ENCODE peak calls at places on chromosomes 4 and X, in ten cellular contexts. T is endothelial cell, O is cardiac muscle cell, A is progenitor cell of endocrine pancreas, H is neuronal stem cell, Y is NCI-H1105 treated with DMSO at 0.1 percent for 48 hours, C is pancreas, R is esophagus squamous epithelium, J is endothelial cell of umbilical vein, W is D341Med. I is an unnamed sample.
A peak's percentile ranks its signal among the peaks of the same experiment; 100 is the strongest.

GRCh38 chr4:67712000-67712625 is 11.2 kb upstream of the UBA6 start:
- DNase-seq in T (no peak), O (no peak), A (no peak), H (no peak), Y (no peak), C (no peak), R (no peak), J (no peak), W (no peak), I (no peak)

GRCh38 chr4:16082424-16083216 is 1.2 kb downstream of the PROM1 start:
- DNase-seq in T (peak; percentile 79), O (peak; percentile 88), A (peak; percentile 78), H (peak; percentile 82), Y (peak; percentile 24), C (peak; percentile 20), R (no peak), J (peak; percentile 30), W (peak; percentile 69), I (peak; percentile 81)

GRCh38 chr4:123783936-123784335 is 387.3 kb downstream of the SPRY1 start:
- DNase-seq in T (no peak), O (no peak), A (no peak), H (no peak), Y (no peak), C (no peak), R (no peak), J (no peak), W (no peak), I (no peak)

GRCh38 chr4:2058264-2059033 is 678 bp upstream of the NAT8L start:
- DNase-seq in T (no peak), O (peak; percentile 75), A (peak; percentile 64), H (no peak), Y (peak; percentile 6), C (no peak), R (no peak), J (no peak), W (peak; percentile 95), I (no peak)

GRCh38 chr4:7210818-7211217 is 18.5 kb downstream of the SORCS2 start:
- DNase-seq in T (no peak), O (no peak), A (no peak), H (no peak), Y (no peak), C (no peak), R (no peak), J (no peak), W (no peak), I (no peak)

GRCh38 chrX:15016051-15016450 is 142.8 kb downstream of the MOSPD2 start:
- DNase-seq in T (no peak), O (no peak), A (no peak), H (no peak), Y (no peak), C (no peak), R (no peak), J (no peak), W (no peak), I (no peak)

GRCh38 chrX:104670051-104670450 is 104.1 kb downstream of the IL1RAPL2 start:
- DNase-seq in T (no peak), O (no peak), A (no peak), H (no peak), Y (no peak), C (peak; percentile 30), R (no peak), J (no peak), W (no peak), I (no peak)

GRCh38 chrX:154761977-154762528 is 611 bp upstream of the DKC1 start:
- DNase-seq in T (no peak), O (no peak), A (no peak), H (no peak), Y (peak; percentile 82), C (no peak), R (no peak), J (peak; percentile 67), W (no peak), I (no peak)

GRCh38 chr4:138188406-138189084 is 53.6 kb downstream of the SLC7A11 start:
- DNase-seq in T (no peak), O (no peak), A (no peak), H (no peak), Y (no peak), C (no peak), R (no peak), J (no peak), W (no peak), I (no peak)

GRCh38 chrX:71627588-71628404 is 9.5 kb upstream of the CXCR3 start:
- DNase-seq in T (no peak), O (no peak), A (no peak), H (no peak), Y (no peak), C (no peak), R (no peak), J (no peak), W (no peak), I (no peak)

GRCh38 chr4:109691411-109691920 is 11.8 kb downstream of the CASP6 start:
- DNase-seq in T (no peak), O (no peak), A (no peak), H (no peak), Y (no peak), C (no peak), R (no peak), J (no peak), W (no peak), I (no peak)

GRCh38 chrX:109537324-109537665 is 651 bp downstream of the NXT2 start:
- DNase-seq in T (peak; percentile 2), O (peak; percentile 65), A (peak; percentile 51), H (no peak), Y (no peak), C (peak; percentile 71), R (no peak), J (no peak), W (no peak), I (no peak)

GRCh38 chr4:108933046-108933445 is 170.2 kb upstream of the ETNPPL start:
- DNase-seq in T (no peak), O (no peak), A (no peak), H (no peak), Y (no peak), C (no peak), R (no peak), J (no peak), W (no peak), I (no peak)

GRCh38 chr4:14912426-14912825 is 89.9 kb upstream of the CPEB2 start:
- DNase-seq in T (no peak), O (no peak), A (no peak), H (no peak), Y (no peak), C (no peak), R (no peak), J (no peak), W (no peak), I (no peak)

GRCh38 chr4:183449193-183449888 is 4.9 kb downstream of the CDKN2AIP start:
- DNase-seq in T (no peak), O (no peak), A (no peak), H (no peak), Y (no peak), C (no peak), R (no peak), J (no peak), W (no peak), I (no peak)

GRCh38 chr4:125620066-125620850 is 305.5 kb downstream of the FAT4 start:
- DNase-seq in T (no peak), O (no peak), A (no peak), H (no peak), Y (no peak), C (no peak), R (no peak), J (peak; percentile 17), W (no peak), I (no peak)

GRCh38 chrX:468979-469378 is 82.3 kb upstream of the PPP2R3B start:
- DNase-seq in T (no peak), O (no peak), A (no peak), H (no peak), Y (no peak), C (no peak), R (no peak), J (no peak), W (no peak), I (no peak)

GRCh38 chr4:182219400-182219799 is 23.8 kb upstream of the TENM3 start:
- DNase-seq in T (no peak), O (no peak), A (no peak), H (no peak), Y (no peak), C (no peak), R (no peak), J (no peak), W (no peak), I (no peak)

GRCh38 chrX:39953879-39954278 is 143.9 kb downstream of the BCOR start:
- DNase-seq in T (no peak), O (peak; percentile 41), A (no peak), H (no peak), Y (no peak), C (peak; percentile 78), R (no peak), J (peak; percentile 43), W (no peak), I (no peak)

GRCh38 chr4:142418697-142419096 is 427.4 kb downstream of the INPP4B start:
- DNase-seq in T (no peak), O (no peak), A (no peak), H (no peak), Y (no peak), C (no peak), R (no peak), J (no peak), W (no peak), I (no peak)

GRCh38 chr4:153713840-153714239 is 29.8 kb downstream of the TLR2 start:
- DNase-seq in T (no peak), O (no peak), A (no peak), H (no peak), Y (no peak), C (no peak), R (no peak), J (no peak), W (no peak), I (no peak)

GRCh38 chr4:48944252-48944651 is 37.7 kb upstream of the OCIAD2 start:
- DNase-seq in T (no peak), O (no peak), A (no peak), H (no peak), Y (no peak), C (no peak), R (no peak), J (no peak), W (no peak), I (no peak)

I was measured in A673.